ENCODE peak calls at places on chromosomes 3 and 15, in nine cellular contexts. K is ACHN; G is kidney; W is NCI-H1105 treated with DMSO at 0.1 percent for 48 hours; J is endothelial cell; E is PC-3; Q is NCI-H774; Z is activated naive CD4-positive, alpha-beta T cell; O is NCI-H1930. N is an unnamed sample.

GRCh38 chr3:29344154-29344553 is 63.3 kb downstream of the RBMS3 start:
- DNase-seq in K (no peak), G (no peak), W (no peak), J (no peak), E (no peak), Q (no peak), Z (no peak), O (no peak), N (no peak)

GRCh38 chr3:149377408-149378111 is at the start of gene TM4SF1:
- DNase-seq in K (peak), G (peak), W (peak), J (no peak), E (peak), Q (peak), Z (no peak), O (no peak), N (no peak)

GRCh38 chr3:66923991-66924390 is 74.1 kb upstream of the KBTBD8 start:
- DNase-seq in K (no peak), G (no peak), W (no peak), J (no peak), E (no peak), Q (no peak), Z (no peak), O (no peak), N (no peak)

GRCh38 chr3:12566976-12567375 is 10.1 kb downstream of the MKRN2 start:
- DNase-seq in K (no peak), G (no peak), W (no peak), J (no peak), E (no peak), Q (no peak), Z (no peak), O (no peak), N (no peak)

GRCh38 chr3:164533275-164533674 is 545.0 kb downstream of the SI start:
- DNase-seq in K (no peak), G (no peak), W (peak), J (no peak), E (peak), Q (peak), Z (no peak), O (peak), N (no peak)

GRCh38 chr3:188573286-188573928 is 419.4 kb downstream of the LPP start:
- DNase-seq in K (no peak), G (no peak), W (no peak), J (no peak), E (no peak), Q (no peak), Z (no peak), O (no peak), N (no peak)

GRCh38 chr15:55361048-55361447 is 42.0 kb downstream of the PIGB start:
- DNase-seq in K (no peak), G (no peak), W (no peak), J (no peak), E (no peak), Q (no peak), Z (no peak), O (no peak), N (no peak)

GRCh38 chr15:57302640-57303257 is 73.6 kb upstream of the CGNL1 start:
- DNase-seq in K (no peak), G (no peak), W (no peak), J (no peak), E (no peak), Q (no peak), Z (no peak), O (no peak), N (no peak)

GRCh38 chr3:46655271-46655670 is 38.2 kb downstream of the ALS2CL start:
- DNase-seq in K (no peak), G (no peak), W (no peak), J (no peak), E (no peak), Q (no peak), Z (no peak), O (no peak), N (no peak)

GRCh38 chr3:43810797-43811196 is 120.1 kb downstream of the ABHD5 start:
- DNase-seq in K (no peak), G (no peak), W (no peak), J (no peak), E (peak), Q (no peak), Z (no peak), O (no peak), N (no peak)

GRCh38 chr15:100873029-100873677 is 6.5 kb upstream of the ALDH1A3 start:
- DNase-seq in K (peak), G (no peak), W (peak), J (peak), E (peak), Q (peak), Z (no peak), O (no peak), N (peak)

GRCh38 chr3:98680723-98681122 is 82.4 kb upstream of the ST3GAL6 start:
- DNase-seq in K (no peak), G (no peak), W (no peak), J (no peak), E (peak), Q (no peak), Z (no peak), O (no peak), N (no peak)

N was measured in glutamatergic neuron.